ENCODE peak calls at places on chromosomes 7 and 10, in four cellular contexts. One of them, this sample, is unnamed.

GRCh38 chr7:129493555-129493954 is 8.8 kb upstream of the SMKR1 start:
- DNase-seq in stimulated activated CD4-positive, alpha-beta T cell treated with anti-CD3 and anti-CD28 coated beads, Interleukin-1b, Interleukin-23, amount 100 ng/mL, for 24 hours: no peak
- DNase-seq in left colon: no peak
- DNase-seq in NCI-H1092 treated with DMSO at 0.1 percent for 48 hours: no peak
- DNase-seq in this sample: no peak

GRCh38 chr7:30771859-30772429 is 727 bp downstream of the MINDY4 start:
- DNase-seq in left colon: no peak
- DNase-seq in stimulated activated CD4-positive, alpha-beta T cell treated with anti-CD3 and anti-CD28 coated beads, Interleukin-1b, Interleukin-23, amount 100 ng/mL, for 24 hours: no peak
- DNase-seq in NCI-H1092 treated with DMSO at 0.1 percent for 48 hours: peak
- DNase-seq in this sample: no peak

GRCh38 chr7:100983451-100984187 is 14.3 kb downstream of the MUC12 start:
- DNase-seq in stimulated activated CD4-positive, alpha-beta T cell treated with anti-CD3 and anti-CD28 coated beads, Interleukin-1b, Interleukin-23, amount 100 ng/mL, for 24 hours: no peak
- DNase-seq in left colon: peak
- DNase-seq in NCI-H1092 treated with DMSO at 0.1 percent for 48 hours: no peak
- DNase-seq in this sample: no peak

GRCh38 chr7:112938895-112939588 is 147.6 kb downstream of the GPR85 start:
- DNase-seq in left colon: peak
- DNase-seq in stimulated activated CD4-positive, alpha-beta T cell treated with anti-CD3 and anti-CD28 coated beads, Interleukin-1b, Interleukin-23, amount 100 ng/mL, for 24 hours: peak
- DNase-seq in NCI-H1092 treated with DMSO at 0.1 percent for 48 hours: peak
- DNase-seq in this sample: no peak

GRCh38 chr7:131010714-131011436 is 276.9 kb upstream of the KLF14 start:
- DNase-seq in NCI-H1092 treated with DMSO at 0.1 percent for 48 hours: no peak
- DNase-seq in left colon: no peak
- DNase-seq in stimulated activated CD4-positive, alpha-beta T cell treated with anti-CD3 and anti-CD28 coated beads, Interleukin-1b, Interleukin-23, amount 100 ng/mL, for 24 hours: no peak
- DNase-seq in this sample: no peak

GRCh38 chr7:96075510-96076349 is 246.2 kb downstream of the SLC25A13 start:
- DNase-seq in stimulated activated CD4-positive, alpha-beta T cell treated with anti-CD3 and anti-CD28 coated beads, Interleukin-1b, Interleukin-23, amount 100 ng/mL, for 24 hours: peak
- DNase-seq in NCI-H1092 treated with DMSO at 0.1 percent for 48 hours: peak
- DNase-seq in left colon: peak
- DNase-seq in this sample: peak

GRCh38 chr7:71343821-71344341 is 211.9 kb downstream of the GALNT17 start:
- DNase-seq in stimulated activated CD4-positive, alpha-beta T cell treated with anti-CD3 and anti-CD28 coated beads, Interleukin-1b, Interleukin-23, amount 100 ng/mL, for 24 hours: no peak
- DNase-seq in NCI-H1092 treated with DMSO at 0.1 percent for 48 hours: no peak
- DNase-seq in left colon: no peak
- DNase-seq in this sample: no peak

GRCh38 chr7:106629521-106629920 is 31.4 kb downstream of the CCDC71L start:
- DNase-seq in left colon: no peak
- DNase-seq in stimulated activated CD4-positive, alpha-beta T cell treated with anti-CD3 and anti-CD28 coated beads, Interleukin-1b, Interleukin-23, amount 100 ng/mL, for 24 hours: no peak
- DNase-seq in NCI-H1092 treated with DMSO at 0.1 percent for 48 hours: no peak
- DNase-seq in this sample: no peak

GRCh38 chr10:90930070-90930837 is 9.4 kb upstream of the ANKRD1 start:
- DNase-seq in stimulated activated CD4-positive, alpha-beta T cell treated with anti-CD3 and anti-CD28 coated beads, Interleukin-1b, Interleukin-23, amount 100 ng/mL, for 24 hours: no peak
- DNase-seq in left colon: no peak
- DNase-seq in NCI-H1092 treated with DMSO at 0.1 percent for 48 hours: no peak
- DNase-seq in this sample: no peak

GRCh38 chr7:1858435-1859265 is 188.6 kb downstream of the ELFN1 start:
- DNase-seq in stimulated activated CD4-positive, alpha-beta T cell treated with anti-CD3 and anti-CD28 coated beads, Interleukin-1b, Interleukin-23, amount 100 ng/mL, for 24 hours: no peak
- DNase-seq in NCI-H1092 treated with DMSO at 0.1 percent for 48 hours: no peak
- DNase-seq in left colon: no peak
- DNase-seq in this sample: no peak

GRCh38 chr7:84040365-84040764 is 154.2 kb downstream of the SEMA3A start:
- DNase-seq in left colon: no peak
- DNase-seq in NCI-H1092 treated with DMSO at 0.1 percent for 48 hours: peak
- DNase-seq in stimulated activated CD4-positive, alpha-beta T cell treated with anti-CD3 and anti-CD28 coated beads, Interleukin-1b, Interleukin-23, amount 100 ng/mL, for 24 hours: no peak
- DNase-seq in this sample: peak

GRCh38 chr10:94641480-94641879 is 42.0 kb upstream of the CYP2C18 start:
- DNase-seq in NCI-H1092 treated with DMSO at 0.1 percent for 48 hours: no peak
- DNase-seq in left colon: no peak
- DNase-seq in stimulated activated CD4-positive, alpha-beta T cell treated with anti-CD3 and anti-CD28 coated beads, Interleukin-1b, Interleukin-23, amount 100 ng/mL, for 24 hours: no peak
- DNase-seq in this sample: no peak

GRCh38 chr7:87785368-87785995 is 90.7 kb downstream of the SLC25A40 start:
- DNase-seq in left colon: no peak
- DNase-seq in stimulated activated CD4-positive, alpha-beta T cell treated with anti-CD3 and anti-CD28 coated beads, Interleukin-1b, Interleukin-23, amount 100 ng/mL, for 24 hours: no peak
- DNase-seq in NCI-H1092 treated with DMSO at 0.1 percent for 48 hours: no peak
- DNase-seq in this sample: no peak

GRCh38 chr7:105149827-105150226 is 135.8 kb downstream of the KMT2E start:
- DNase-seq in left colon: no peak
- DNase-seq in NCI-H1092 treated with DMSO at 0.1 percent for 48 hours: no peak
- DNase-seq in stimulated activated CD4-positive, alpha-beta T cell treated with anti-CD3 and anti-CD28 coated beads, Interleukin-1b, Interleukin-23, amount 100 ng/mL, for 24 hours: no peak
- DNase-seq in this sample: no peak

GRCh38 chr7:37915438-37915837 is 1.2 kb downstream of the SFRP4 start:
- DNase-seq in NCI-H1092 treated with DMSO at 0.1 percent for 48 hours: no peak
- DNase-seq in left colon: no peak
- DNase-seq in stimulated activated CD4-positive, alpha-beta T cell treated with anti-CD3 and anti-CD28 coated beads, Interleukin-1b, Interleukin-23, amount 100 ng/mL, for 24 hours: no peak
- DNase-seq in this sample: no peak

GRCh38 chr7:17500718-17501117 is 202.3 kb downstream of the AHR start:
- DNase-seq in left colon: no peak
- DNase-seq in NCI-H1092 treated with DMSO at 0.1 percent for 48 hours: no peak
- DNase-seq in stimulated activated CD4-positive, alpha-beta T cell treated with anti-CD3 and anti-CD28 coated beads, Interleukin-1b, Interleukin-23, amount 100 ng/mL, for 24 hours: no peak
- DNase-seq in this sample: no peak

GRCh38 chr7:103574536-103574935 is 128.5 kb upstream of the SLC26A5 start:
- DNase-seq in stimulated activated CD4-positive, alpha-beta T cell treated with anti-CD3 and anti-CD28 coated beads, Interleukin-1b, Interleukin-23, amount 100 ng/mL, for 24 hours: no peak
- DNase-seq in NCI-H1092 treated with DMSO at 0.1 percent for 48 hours: peak
- DNase-seq in left colon: no peak
- DNase-seq in this sample: no peak

GRCh38 chr10:80144302-80145131 is 12.0 kb downstream of the PLAC9 start:
- DNase-seq in NCI-H1092 treated with DMSO at 0.1 percent for 48 hours: no peak
- DNase-seq in stimulated activated CD4-positive, alpha-beta T cell treated with anti-CD3 and anti-CD28 coated beads, Interleukin-1b, Interleukin-23, amount 100 ng/mL, for 24 hours: no peak
- DNase-seq in left colon: peak
- DNase-seq in this sample: peak

GRCh38 chr7:72326365-72326764 is 85.8 kb downstream of the CALN1 start:
- DNase-seq in NCI-H1092 treated with DMSO at 0.1 percent for 48 hours: no peak
- DNase-seq in left colon: no peak
- DNase-seq in stimulated activated CD4-positive, alpha-beta T cell treated with anti-CD3 and anti-CD28 coated beads, Interleukin-1b, Interleukin-23, amount 100 ng/mL, for 24 hours: no peak
- DNase-seq in this sample: no peak

GRCh38 chr7:158976468-158976848 is 120.1 kb downstream of the DYNC2I1 start:
- DNase-seq in NCI-H1092 treated with DMSO at 0.1 percent for 48 hours: no peak
- DNase-seq in stimulated activated CD4-positive, alpha-beta T cell treated with anti-CD3 and anti-CD28 coated beads, Interleukin-1b, Interleukin-23, amount 100 ng/mL, for 24 hours: no peak
- DNase-seq in left colon: no peak
- DNase-seq in this sample: no peak

GRCh38 chr7:155997431-155998327 is 185.4 kb upstream of the SHH start:
- DNase-seq in stimulated activated CD4-positive, alpha-beta T cell treated with anti-CD3 and anti-CD28 coated beads, Interleukin-1b, Interleukin-23, amount 100 ng/mL, for 24 hours: no peak
- DNase-seq in left colon: peak
- DNase-seq in NCI-H1092 treated with DMSO at 0.1 percent for 48 hours: no peak
- DNase-seq in this sample: peak

GRCh38 chr10:80204193-80204714 is 1.1 kb downstream of the ANXA11 start:
- DNase-seq in NCI-H1092 treated with DMSO at 0.1 percent for 48 hours: no peak
- DNase-seq in stimulated activated CD4-positive, alpha-beta T cell treated with anti-CD3 and anti-CD28 coated beads, Interleukin-1b, Interleukin-23, amount 100 ng/mL, for 24 hours: no peak
- DNase-seq in left colon: peak
- DNase-seq in this sample: peak

GRCh38 chr10:11476035-11476434 is 135.4 kb downstream of the USP6NL start:
- DNase-seq in stimulated activated CD4-positive, alpha-beta T cell treated with anti-CD3 and anti-CD28 coated beads, Interleukin-1b, Interleukin-23, amount 100 ng/mL, for 24 hours: no peak
- DNase-seq in left colon: no peak
- DNase-seq in NCI-H1092 treated with DMSO at 0.1 percent for 48 hours: no peak
- DNase-seq in this sample: no peak

GRCh38 chr7:132950685-132951084 is 131.2 kb downstream of the CHCHD3 start:
- DNase-seq in left colon: no peak
- DNase-seq in NCI-H1092 treated with DMSO at 0.1 percent for 48 hours: no peak
- DNase-seq in stimulated activated CD4-positive, alpha-beta T cell treated with anti-CD3 and anti-CD28 coated beads, Interleukin-1b, Interleukin-23, amount 100 ng/mL, for 24 hours: no peak
- DNase-seq in this sample: no peak

GRCh38 chr7:105583061-105583460 is 1.8 kb upstream of the EFCAB10 start:
- DNase-seq in left colon: no peak
- DNase-seq in NCI-H1092 treated with DMSO at 0.1 percent for 48 hours: no peak
- DNase-seq in stimulated activated CD4-positive, alpha-beta T cell treated with anti-CD3 and anti-CD28 coated beads, Interleukin-1b, Interleukin-23, amount 100 ng/mL, for 24 hours: no peak
- DNase-seq in this sample: no peak

GRCh38 chr10:86755454-86755739 is 1.0 kb upstream of the BMPR1A start:
- DNase-seq in stimulated activated CD4-positive, alpha-beta T cell treated with anti-CD3 and anti-CD28 coated beads, Interleukin-1b, Interleukin-23, amount 100 ng/mL, for 24 hours: no peak
- DNase-seq in left colon: no peak
- DNase-seq in NCI-H1092 treated with DMSO at 0.1 percent for 48 hours: no peak
- DNase-seq in this sample: no peak

GRCh38 chr10:79331709-79332108 is 15.6 kb upstream of the PPIF start:
- DNase-seq in stimulated activated CD4-positive, alpha-beta T cell treated with anti-CD3 and anti-CD28 coated beads, Interleukin-1b, Interleukin-23, amount 100 ng/mL, for 24 hours: peak
- DNase-seq in left colon: no peak
- DNase-seq in NCI-H1092 treated with DMSO at 0.1 percent for 48 hours: no peak
- DNase-seq in this sample: no peak

This sample was measured in stomach.